ENCODE peak calls at places on chromosomes 2 and 18, in seven cellular contexts. K is upper lobe of right lung; T is left ventricle myocardium superior; S is heart left ventricle; Q is CD4-positive, alpha-beta T cell; H is left lung; O is SK-N-SH treated with all-trans-retinoic acid at 6 μM for 48 hours. W is an unnamed sample.

GRCh38 chr2:175600024-175600831 is 401.8 kb downstream of the LNPK start:
- ATAC-seq in T (peak), K (peak), O (peak), Q (no peak), S (peak), H (peak), W (peak)

GRCh38 chr2:219477815-219478214 is 20.9 kb upstream of the GMPPA start:
- ATAC-seq in K (no peak), Q (no peak), S (peak), H (no peak), O (no peak), T (peak), W (no peak)

GRCh38 chr18:3075491-3075890 is 62.5 kb upstream of the LPIN2 start:
- ATAC-seq in K (no peak), S (no peak), H (no peak), O (peak), Q (no peak), T (no peak), W (no peak)

GRCh38 chr2:179096090-179096489 is 46.2 kb upstream of the CCDC141 start:
- ATAC-seq in K (peak), Q (peak), H (peak), T (no peak), S (no peak), O (no peak), W (no peak)

GRCh38 chr2:101295895-101296294 is 12.6 kb downstream of the RNF149 start:
- ATAC-seq in K (no peak), Q (no peak), S (no peak), H (no peak), T (no peak), O (peak), W (no peak)

GRCh38 chr2:98899041-98899702 is 36.9 kb downstream of the CRACDL start:
- ATAC-seq in S (no peak), O (no peak), K (peak), Q (no peak), H (peak), T (no peak), W (no peak)

GRCh38 chr2:8794923-8795825 is 42.2 kb downstream of the KIDINS220 start:
- ATAC-seq in O (no peak), S (no peak), T (peak), Q (no peak), K (no peak), H (peak), W (peak)

GRCh38 chr2:75041791-75042231 is 83.4 kb downstream of the POLE4 start:
- ATAC-seq in O (no peak), S (peak), Q (no peak), H (peak), T (peak), K (peak), W (peak)

GRCh38 chr2:236551843-236552542 is 17.6 kb upstream of the ACKR3 start:
- ATAC-seq in T (no peak), S (no peak), H (no peak), O (no peak), K (no peak), Q (no peak), W (no peak)

GRCh38 chr18:46042571-46043123 is 29.4 kb downstream of the PSTPIP2 start:
- ATAC-seq in H (peak), S (peak), T (peak), K (peak), O (peak), Q (no peak), W (no peak)

GRCh38 chr2:226690471-226691024 is 109.1 kb downstream of the IRS1 start:
- ATAC-seq in K (no peak), Q (no peak), S (peak), O (peak), T (peak), H (no peak), W (no peak)

GRCh38 chr18:10015288-10015701 is 101.5 kb downstream of the VAPA start:
- ATAC-seq in T (peak), O (peak), S (no peak), K (no peak), H (no peak), Q (no peak), W (no peak)

GRCh38 chr2:103161456-103162289 is 399.8 kb downstream of the TMEM182 start:
- ATAC-seq in Q (no peak), S (no peak), T (no peak), K (peak), O (peak), H (peak), W (no peak)

GRCh38 chr2:67670704-67671300 is 273.7 kb downstream of the ETAA1 start:
- ATAC-seq in S (no peak), H (no peak), K (no peak), O (no peak), Q (no peak), T (no peak), W (no peak)

GRCh38 chr2:172431428-172431827 is 4.0 kb downstream of the ITGA6 start:
- ATAC-seq in H (peak), O (no peak), Q (no peak), K (peak), S (peak), T (peak), W (no peak)

GRCh38 chr18:68705119-68705518 is 9.8 kb downstream of the TMX3 start:
- ATAC-seq in H (no peak), K (no peak), T (no peak), Q (no peak), S (no peak), O (no peak), W (no peak)

GRCh38 chr18:48084041-48084757 is 153.7 kb upstream of the SMAD2 start:
- ATAC-seq in K (no peak), T (no peak), Q (no peak), S (no peak), O (no peak), H (no peak), W (no peak)

GRCh38 chr2:214246417-214246816 is 164.4 kb upstream of the VWC2L start:
- ATAC-seq in S (no peak), Q (no peak), H (no peak), T (no peak), O (no peak), K (no peak), W (no peak)

W was measured in gastroesophageal sphincter.